ENCODE peak calls at places on chromosomes 1 and 21, in four cellular contexts. E, U, Y and V are unnamed samples.
A peak's percentile ranks its signal among the peaks of the same experiment; 100 is the strongest.

GRCh38 chr1:55311057-55311631 is 96.0 kb upstream of the USP24 start:
- DNase-seq in U (no peak), Y (no peak), E (no peak), V (no peak)

GRCh38 chr1:18091660-18092446 is 15.7 kb upstream of the IGSF21 start:
- DNase-seq in Y (no peak), U (no peak), E (no peak), V (no peak)

GRCh38 chr1:237111807-237112206 is 69.8 kb downstream of the RYR2 start:
- DNase-seq in E (no peak), U (no peak), Y (no peak), V (no peak)

GRCh38 chr1:52913537-52913936 is 8.0 kb downstream of the ECHDC2 start:
- DNase-seq in E (no peak), Y (no peak), U (no peak), V (no peak)

GRCh38 chr1:27130798-27131197 is 24.1 kb downstream of the SLC9A1 start:
- DNase-seq in Y (no peak), U (peak; percentile 72), E (no peak), V (no peak)

GRCh38 chr1:30898031-30898815 is 10.3 kb downstream of the SDC3 start:
- DNase-seq in Y (no peak), U (no peak), E (no peak), V (no peak)

GRCh38 chr1:226634156-226634588 is 85.6 kb downstream of the STUM start:
- DNase-seq in U (peak; percentile 80), Y (peak; percentile 72), E (peak; percentile 82), V (peak; percentile 71)

GRCh38 chr1:69836961-69837636 is 269.4 kb downstream of the LRRC7 start:
- DNase-seq in Y (no peak), U (no peak), E (no peak), V (no peak)

GRCh38 chr1:238681451-238681850 is 704.9 kb upstream of the CHRM3 start:
- DNase-seq in E (no peak), Y (no peak), U (no peak), V (no peak)

GRCh38 chr1:149844650-149845255 is 54.6 kb upstream of the BOLA1 start:
- DNase-seq in U (no peak), Y (no peak), E (no peak), V (no peak)

GRCh38 chr1:181849071-181849470 is 212.4 kb downstream of the ZNF648 start:
- DNase-seq in E (no peak), U (no peak), Y (no peak), V (no peak)

GRCh38 chr1:219563568-219563967 is 49.3 kb downstream of the ZC3H11B start:
- DNase-seq in E (no peak), U (no peak), Y (no peak), V (no peak)

GRCh38 chr1:88455857-88456256 is 228.2 kb upstream of the PKN2 start:
- DNase-seq in Y (no peak), E (no peak), U (no peak), V (no peak)

GRCh38 chr1:186089938-186090337 is 285.1 kb downstream of the TPR start:
- DNase-seq in E (no peak), Y (no peak), U (no peak), V (no peak)

GRCh38 chr21:46618738-46619369 is 14.0 kb upstream of the S100B start:
- DNase-seq in E (no peak), U (no peak), Y (no peak), V (no peak)

GRCh38 chr1:241688940-241689368 is 36.9 kb downstream of the WDR64 start:
- DNase-seq in E (no peak), Y (no peak), U (no peak), V (no peak)

GRCh38 chr21:43740497-43741156 is 21.7 kb downstream of the PDXK start:
- DNase-seq in Y (no peak), E (no peak), U (no peak), V (no peak)

GRCh38 chr21:38542263-38542662 is 44.0 kb upstream of the ERG start:
- DNase-seq in U (no peak), Y (no peak), E (no peak), V (no peak)

GRCh38 chr1:171702598-171702997 is 39.3 kb downstream of the VAMP4 start:
- DNase-seq in Y (no peak), U (no peak), E (no peak), V (no peak)

GRCh38 chr1:189708674-189709073 is 769.0 kb downstream of the BRINP3 start:
- DNase-seq in E (no peak), Y (no peak), U (no peak), V (no peak)